ENCODE peak calls at places on chromosome 9, in nine cellular contexts. One of them, this sample, is unnamed.

GRCh38 chr9:108609895-108610253 is 245.9 kb downstream of the ACTL7B start:
- DNase-seq in activated T-helper 9 cell treated with anti-CD3 and anti-CD28 coated beads, Interleukin-2, amount 50 U/mL, for 16 hours: no peak
- DNase-seq in NCI-H187: no peak
- DNase-seq in left lung: no peak
- DNase-seq in NCI-H1092 treated with DMSO at 0.1 percent for 48 hours: no peak
- DNase-seq in NCI-H2107: no peak
- DNase-seq in GM13977: no peak
- DNase-seq in activated CD4-positive, alpha-beta T cell treated with anti-CD3 and anti-CD28 coated beads, Interleukin-2, amount 50 U/mL, for 1 hour: no peak
- DNase-seq in lower lobe of right lung: no peak
- DNase-seq in this sample: no peak

GRCh38 chr9:100700689-100701318 is 122.9 kb downstream of the CAVIN4 start:
- DNase-seq in activated T-helper 9 cell treated with anti-CD3 and anti-CD28 coated beads, Interleukin-2, amount 50 U/mL, for 16 hours: no peak
- DNase-seq in NCI-H187: no peak
- DNase-seq in left lung: no peak
- DNase-seq in NCI-H1092 treated with DMSO at 0.1 percent for 48 hours: peak; percentile 69
- DNase-seq in NCI-H2107: peak; percentile 37
- DNase-seq in GM13977: peak; percentile 29
- DNase-seq in activated CD4-positive, alpha-beta T cell treated with anti-CD3 and anti-CD28 coated beads, Interleukin-2, amount 50 U/mL, for 1 hour: no peak
- DNase-seq in lower lobe of right lung: no peak
- DNase-seq in this sample: no peak

GRCh38 chr9:86082870-86083269 is 16.5 kb downstream of the GOLM1 start:
- DNase-seq in activated T-helper 9 cell treated with anti-CD3 and anti-CD28 coated beads, Interleukin-2, amount 50 U/mL, for 16 hours: no peak
- DNase-seq in NCI-H187: no peak
- DNase-seq in left lung: no peak
- DNase-seq in NCI-H1092 treated with DMSO at 0.1 percent for 48 hours: peak; percentile 92
- DNase-seq in NCI-H2107: peak; percentile 8
- DNase-seq in GM13977: no peak
- DNase-seq in activated CD4-positive, alpha-beta T cell treated with anti-CD3 and anti-CD28 coated beads, Interleukin-2, amount 50 U/mL, for 1 hour: no peak
- DNase-seq in lower lobe of right lung: no peak
- DNase-seq in this sample: no peak

GRCh38 chr9:78893758-78894157 is 596.8 kb downstream of the PSAT1 start:
- DNase-seq in activated T-helper 9 cell treated with anti-CD3 and anti-CD28 coated beads, Interleukin-2, amount 50 U/mL, for 16 hours: no peak
- DNase-seq in NCI-H187: no peak
- DNase-seq in left lung: no peak
- DNase-seq in NCI-H1092 treated with DMSO at 0.1 percent for 48 hours: no peak
- DNase-seq in NCI-H2107: no peak
- DNase-seq in GM13977: no peak
- DNase-seq in activated CD4-positive, alpha-beta T cell treated with anti-CD3 and anti-CD28 coated beads, Interleukin-2, amount 50 U/mL, for 1 hour: no peak
- DNase-seq in lower lobe of right lung: no peak
- DNase-seq in this sample: no peak

GRCh38 chr9:129379181-129379836 is 201.2 kb upstream of the IER5L start:
- DNase-seq in activated T-helper 9 cell treated with anti-CD3 and anti-CD28 coated beads, Interleukin-2, amount 50 U/mL, for 16 hours: no peak
- DNase-seq in NCI-H187: no peak
- DNase-seq in left lung: peak; percentile 32
- DNase-seq in NCI-H1092 treated with DMSO at 0.1 percent for 48 hours: no peak
- DNase-seq in NCI-H2107: no peak
- DNase-seq in GM13977: no peak
- DNase-seq in activated CD4-positive, alpha-beta T cell treated with anti-CD3 and anti-CD28 coated beads, Interleukin-2, amount 50 U/mL, for 1 hour: no peak
- DNase-seq in lower lobe of right lung: no peak
- DNase-seq in this sample: no peak

GRCh38 chr9:129549684-129550083 is 71.2 kb downstream of the C9orf50 start:
- DNase-seq in activated T-helper 9 cell treated with anti-CD3 and anti-CD28 coated beads, Interleukin-2, amount 50 U/mL, for 16 hours: no peak
- DNase-seq in NCI-H187: no peak
- DNase-seq in left lung: no peak
- DNase-seq in NCI-H1092 treated with DMSO at 0.1 percent for 48 hours: no peak
- DNase-seq in NCI-H2107: no peak
- DNase-seq in GM13977: no peak
- DNase-seq in activated CD4-positive, alpha-beta T cell treated with anti-CD3 and anti-CD28 coated beads, Interleukin-2, amount 50 U/mL, for 1 hour: no peak
- DNase-seq in lower lobe of right lung: no peak
- DNase-seq in this sample: no peak

GRCh38 chr9:114061830-114062474 is 16.1 kb downstream of the AMBP start:
- DNase-seq in activated T-helper 9 cell treated with anti-CD3 and anti-CD28 coated beads, Interleukin-2, amount 50 U/mL, for 16 hours: no peak
- DNase-seq in NCI-H187: no peak
- DNase-seq in left lung: peak; percentile 28
- DNase-seq in NCI-H1092 treated with DMSO at 0.1 percent for 48 hours: no peak
- DNase-seq in NCI-H2107: no peak
- DNase-seq in GM13977: no peak
- DNase-seq in activated CD4-positive, alpha-beta T cell treated with anti-CD3 and anti-CD28 coated beads, Interleukin-2, amount 50 U/mL, for 1 hour: no peak
- DNase-seq in lower lobe of right lung: no peak
- DNase-seq in this sample: no peak

GRCh38 chr9:135240222-135240621 is 152.8 kb downstream of the OLFM1 start:
- DNase-seq in activated T-helper 9 cell treated with anti-CD3 and anti-CD28 coated beads, Interleukin-2, amount 50 U/mL, for 16 hours: no peak
- DNase-seq in NCI-H187: no peak
- DNase-seq in left lung: peak; percentile 47
- DNase-seq in NCI-H1092 treated with DMSO at 0.1 percent for 48 hours: no peak
- DNase-seq in NCI-H2107: no peak
- DNase-seq in GM13977: no peak
- DNase-seq in activated CD4-positive, alpha-beta T cell treated with anti-CD3 and anti-CD28 coated beads, Interleukin-2, amount 50 U/mL, for 1 hour: no peak
- DNase-seq in lower lobe of right lung: peak; percentile 39
- DNase-seq in this sample: no peak

GRCh38 chr9:107749787-107750444 is 260.3 kb upstream of the KLF4 start:
- DNase-seq in activated T-helper 9 cell treated with anti-CD3 and anti-CD28 coated beads, Interleukin-2, amount 50 U/mL, for 16 hours: no peak
- DNase-seq in NCI-H187: no peak
- DNase-seq in left lung: peak; percentile 85
- DNase-seq in NCI-H1092 treated with DMSO at 0.1 percent for 48 hours: peak; percentile 19
- DNase-seq in NCI-H2107: no peak
- DNase-seq in GM13977: no peak
- DNase-seq in activated CD4-positive, alpha-beta T cell treated with anti-CD3 and anti-CD28 coated beads, Interleukin-2, amount 50 U/mL, for 1 hour: peak; percentile 0
- DNase-seq in lower lobe of right lung: peak; percentile 86
- DNase-seq in this sample: no peak

GRCh38 chr9:70066418-70066817 is 22.8 kb downstream of the MAMDC2 start:
- DNase-seq in activated T-helper 9 cell treated with anti-CD3 and anti-CD28 coated beads, Interleukin-2, amount 50 U/mL, for 16 hours: no peak
- DNase-seq in NCI-H187: no peak
- DNase-seq in left lung: no peak
- DNase-seq in NCI-H1092 treated with DMSO at 0.1 percent for 48 hours: no peak
- DNase-seq in NCI-H2107: no peak
- DNase-seq in GM13977: no peak
- DNase-seq in activated CD4-positive, alpha-beta T cell treated with anti-CD3 and anti-CD28 coated beads, Interleukin-2, amount 50 U/mL, for 1 hour: no peak
- DNase-seq in lower lobe of right lung: no peak
- DNase-seq in this sample: no peak

GRCh38 chr9:70205366-70206020 is 53.3 kb upstream of the SMC5 start:
- DNase-seq in activated T-helper 9 cell treated with anti-CD3 and anti-CD28 coated beads, Interleukin-2, amount 50 U/mL, for 16 hours: no peak
- DNase-seq in NCI-H187: no peak
- DNase-seq in left lung: no peak
- DNase-seq in NCI-H1092 treated with DMSO at 0.1 percent for 48 hours: no peak
- DNase-seq in NCI-H2107: no peak
- DNase-seq in GM13977: peak; percentile 6
- DNase-seq in activated CD4-positive, alpha-beta T cell treated with anti-CD3 and anti-CD28 coated beads, Interleukin-2, amount 50 U/mL, for 1 hour: no peak
- DNase-seq in lower lobe of right lung: no peak
- DNase-seq in this sample: no peak

GRCh38 chr9:14517154-14517906 is 175.9 kb downstream of the ZDHHC21 start:
- DNase-seq in activated T-helper 9 cell treated with anti-CD3 and anti-CD28 coated beads, Interleukin-2, amount 50 U/mL, for 16 hours: no peak
- DNase-seq in NCI-H187: no peak
- DNase-seq in left lung: no peak
- DNase-seq in NCI-H1092 treated with DMSO at 0.1 percent for 48 hours: peak; percentile 41
- DNase-seq in NCI-H2107: no peak
- DNase-seq in GM13977: no peak
- DNase-seq in activated CD4-positive, alpha-beta T cell treated with anti-CD3 and anti-CD28 coated beads, Interleukin-2, amount 50 U/mL, for 1 hour: no peak
- DNase-seq in lower lobe of right lung: no peak
- DNase-seq in this sample: no peak

GRCh38 chr9:26773054-26773453 is 119.5 kb downstream of the CAAP1 start:
- DNase-seq in activated T-helper 9 cell treated with anti-CD3 and anti-CD28 coated beads, Interleukin-2, amount 50 U/mL, for 16 hours: no peak
- DNase-seq in NCI-H187: no peak
- DNase-seq in left lung: no peak
- DNase-seq in NCI-H1092 treated with DMSO at 0.1 percent for 48 hours: no peak
- DNase-seq in NCI-H2107: no peak
- DNase-seq in GM13977: no peak
- DNase-seq in activated CD4-positive, alpha-beta T cell treated with anti-CD3 and anti-CD28 coated beads, Interleukin-2, amount 50 U/mL, for 1 hour: no peak
- DNase-seq in lower lobe of right lung: no peak
- DNase-seq in this sample: no peak

GRCh38 chr9:2120926-2121689 is 106.0 kb downstream of the SMARCA2 start:
- DNase-seq in activated T-helper 9 cell treated with anti-CD3 and anti-CD28 coated beads, Interleukin-2, amount 50 U/mL, for 16 hours: no peak
- DNase-seq in NCI-H187: no peak
- DNase-seq in left lung: no peak
- DNase-seq in NCI-H1092 treated with DMSO at 0.1 percent for 48 hours: no peak
- DNase-seq in NCI-H2107: no peak
- DNase-seq in GM13977: no peak
- DNase-seq in activated CD4-positive, alpha-beta T cell treated with anti-CD3 and anti-CD28 coated beads, Interleukin-2, amount 50 U/mL, for 1 hour: no peak
- DNase-seq in lower lobe of right lung: no peak
- DNase-seq in this sample: no peak

This sample was measured in GDM1.